ENCODE peak calls at places on chromosomes 4 and X, in seven cellular contexts. O is mucosa of descending colon; Y is psoas muscle; L is uterus; M is CD8-positive, alpha-beta T cell; A is breast epithelium; N is Panc1. R is an unnamed sample. For H3K36me3 and H3K4me1, the result is how much of the 10 kb centered on the place peaks cover.

GRCh38 chr4:92483341-92483740 is 179.6 kb downstream of the GRID2 start:
- DNase-seq in O (no peak), Y (no peak), L (no peak), M (no peak), A (no peak), N (no peak), R (no peak)

GRCh38 chr4:142544014-142544413 is 302.1 kb downstream of the INPP4B start:
- DNase-seq in O (no peak), Y (no peak), L (no peak), M (no peak), A (no peak), N (no peak), R (no peak)

GRCh38 chrX:18290200-18290599 is 64.3 kb downstream of the SCML2 start:
- DNase-seq in O (no peak), Y (no peak), L (no peak), M (no peak), A (no peak), N (no peak), R (no peak)

GRCh38 chr4:181350578-181351420 is 892.4 kb upstream of the TENM3 start:
- DNase-seq in O (no peak), Y (no peak), L (no peak), M (no peak), A (no peak), N (no peak), R (no peak)

GRCh38 chr4:53505947-53506346 is 85.3 kb downstream of the LNX1 start:
- DNase-seq in O (no peak), Y (no peak), L (no peak), M (no peak), A (no peak), N (no peak), R (no peak)

GRCh38 chr4:176036585-176037205 is 28.9 kb upstream of the WDR17 start:
- DNase-seq in O (no peak), Y (no peak), L (no peak), M (no peak), A (no peak), N (no peak), R (no peak)

GRCh38 chr4:32025840-32026459 is 1305.8 kb downstream of the PCDH7 start:
- DNase-seq in O (peak), Y (no peak), L (no peak), M (no peak), A (no peak), N (no peak), R (no peak)

GRCh38 chr4:97073194-97073593 is 1070.1 kb downstream of the STPG2 start:
- DNase-seq in O (no peak), Y (no peak), L (no peak), M (no peak), A (no peak), N (no peak), R (no peak)

GRCh38 chr4:8085491-8086479 is 72.8 kb downstream of the ABLIM2 start:
- DNase-seq in O (peak), Y (peak), L (no peak), M (no peak), A (no peak), N (no peak), R (no peak)

GRCh38 chr4:3517731-3518510 is 14.3 kb downstream of the LRPAP1 start:
- DNase-seq in O (peak), Y (peak), L (no peak), M (no peak), A (no peak), N (no peak), R (no peak)

GRCh38 chrX:50779694-50780093 is 34.3 kb downstream of the SHROOM4 start:
- DNase-seq in O (no peak), Y (no peak), L (no peak), M (no peak), A (no peak), N (no peak), R (no peak)

GRCh38 chr4:13285336-13285735 is 198.8 kb downstream of the RAB28 start:
- DNase-seq in O (no peak), Y (no peak), L (no peak), M (no peak), A (no peak), N (no peak), R (no peak)

GRCh38 chrX:154019633-154020499 is at the start of gene IRAK1:
- DNase-seq in O (peak), Y (peak), L (no peak), M (no peak), A (no peak), N (no peak), R (peak)

GRCh38 chr4:67080158-67080557 is 465.1 kb downstream of the CENPC start:
- DNase-seq in O (no peak), Y (no peak), L (no peak), M (no peak), A (no peak), N (no peak), R (no peak)

GRCh38 chrX:44314259-44314734 is 29.2 kb downstream of the EFHC2 start:
- DNase-seq in O (no peak), Y (no peak), L (no peak), M (no peak), A (no peak), N (no peak), R (no peak)

DNA sequence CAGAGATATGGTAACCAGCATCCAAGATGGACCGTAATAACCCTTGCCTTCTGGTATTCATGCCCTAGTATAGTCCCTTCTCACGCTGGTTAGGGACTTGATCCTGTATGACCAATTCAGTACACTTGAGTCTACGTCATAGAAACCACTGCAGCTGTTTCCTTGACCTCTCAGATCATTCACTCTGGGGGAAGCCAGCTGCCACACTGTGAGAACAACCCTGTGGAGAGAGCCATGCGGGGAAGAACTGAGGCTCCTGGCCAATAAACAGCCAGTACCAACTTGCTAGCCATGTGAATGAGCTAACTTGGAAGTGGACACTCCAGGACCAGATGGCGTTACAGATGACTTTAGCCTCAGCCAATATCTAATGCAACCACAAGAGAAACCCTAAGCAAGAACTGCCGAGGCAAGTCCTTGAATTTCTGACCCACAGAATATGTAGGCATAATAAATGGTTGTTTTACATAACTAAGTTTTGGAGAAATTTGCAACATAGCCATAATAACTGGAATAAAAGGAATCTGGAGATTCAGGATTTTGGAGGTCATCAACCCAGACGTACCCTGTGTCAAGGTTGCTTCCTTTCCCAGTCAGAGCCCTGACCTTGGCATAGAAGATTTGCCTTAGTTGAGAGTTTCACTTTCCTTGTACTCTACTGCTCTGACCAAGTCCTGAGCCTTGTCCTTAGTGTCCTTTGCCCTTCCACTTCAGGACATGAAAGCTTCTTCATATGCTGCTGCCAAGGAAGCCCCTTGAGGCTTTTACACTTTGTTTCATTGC is 87.3 kb upstream of the ZNF81 start:
- DNase-seq in O (no peak), Y (no peak), L (no peak), M (no peak), A (no peak), N (no peak), R (no peak)
- H3K4me3 ChIP-seq in O (no peak), Y (no peak), L (no peak), M (no peak), A (no peak), N (no peak), R (no peak)

DNA sequence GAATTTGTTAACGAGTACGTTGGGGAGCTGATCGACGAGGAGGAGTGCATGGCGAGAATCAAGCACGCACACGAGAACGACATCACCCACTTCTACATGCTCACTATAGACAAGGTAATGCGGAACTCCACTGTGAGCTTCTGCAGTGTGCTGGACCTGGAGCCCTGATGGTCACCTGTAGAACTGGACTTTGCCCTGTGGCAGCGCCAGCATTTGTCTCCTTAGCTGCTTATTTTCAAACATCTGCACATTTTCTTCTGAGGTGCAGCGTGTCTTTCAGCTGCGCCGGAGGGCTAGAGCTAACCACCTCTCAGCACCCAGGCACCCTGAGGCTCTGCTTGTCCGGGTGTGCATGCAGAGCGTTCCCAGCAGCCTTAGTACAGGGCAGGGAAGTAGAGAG is 47.7 kb downstream of the NELFA start:
- DNase-seq in O (no peak), Y (no peak), L (no peak), M (no peak), A (no peak), N (no peak), R (no peak)
- H3K36me3 ChIP-seq in O (under half), Y (half or more), L (under half), M (under half), A (under half), N (under half), R (under half)

DNA sequence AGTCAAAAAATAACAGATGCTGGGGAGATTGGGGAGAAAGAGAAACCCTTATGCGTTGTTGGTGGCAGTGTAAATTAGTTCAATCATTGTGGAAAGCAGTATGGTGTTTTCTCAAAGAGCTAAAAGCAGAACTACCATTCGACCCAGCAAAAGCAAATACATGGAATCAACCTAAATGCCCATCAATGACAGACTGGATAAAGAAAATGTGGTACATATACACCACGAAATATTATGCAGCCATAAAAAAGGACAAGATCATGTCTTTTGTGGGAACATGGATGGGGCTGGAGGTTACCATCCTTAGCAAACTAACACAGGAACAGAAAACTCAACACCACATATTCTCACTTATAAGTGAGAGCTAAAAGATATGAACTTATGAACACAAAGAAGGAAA is 188.9 kb downstream of the CAMK2D start:
- DNase-seq in O (no peak), Y (no peak), L (no peak), M (no peak), A (no peak), N (no peak), R (no peak)
- H3K4me1 ChIP-seq in O (under half), Y (under half), L (under half), M (under half), A (under half), N (under half), R (under half)

GRCh38 chr4:86587016-86587713 is 7.0 kb upstream of the PTPN13 start:
- DNase-seq in O (no peak), Y (no peak), L (no peak), M (no peak), A (no peak), N (no peak), R (no peak)

GRCh38 chr4:86579941-86580340 is 14.2 kb upstream of the PTPN13 start:
- DNase-seq in O (no peak), Y (no peak), L (no peak), M (no peak), A (no peak), N (no peak), R (no peak)

GRCh38 chr4:86586160-86586572 is 7.9 kb upstream of the PTPN13 start:
- DNase-seq in O (no peak), Y (no peak), L (no peak), M (no peak), A (no peak), N (no peak), R (no peak)

DNA sequence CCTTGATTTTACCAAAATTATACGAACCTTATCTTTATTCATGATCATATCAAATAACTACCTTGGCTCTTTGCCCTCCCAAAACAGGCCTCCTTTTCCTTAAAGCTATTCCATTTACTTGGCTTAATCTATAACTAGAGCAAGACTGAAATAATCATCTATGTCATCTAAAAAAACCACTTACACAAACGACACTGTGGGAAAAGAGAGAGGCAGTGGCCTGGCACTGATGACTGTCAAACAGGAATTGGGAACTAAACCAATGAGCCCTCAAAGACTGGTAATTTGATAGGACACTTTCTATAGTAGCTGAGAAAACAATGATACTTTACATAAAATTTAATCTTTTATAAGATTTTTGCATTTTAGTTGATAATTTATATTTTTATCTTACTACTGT is 11.7 kb upstream of the PTPN13 start:
- DNase-seq in O (no peak), Y (no peak), L (no peak), M (no peak), A (no peak), N (no peak), R (no peak)
- H3K4me3 ChIP-seq in O (no peak), Y (no peak), L (no peak), M (no peak), A (no peak), N (no peak), R (no peak)

GRCh38 chrX:16834811-16835210 is 35.4 kb downstream of the RBBP7 start:
- DNase-seq in O (no peak), Y (no peak), L (no peak), M (no peak), A (no peak), N (no peak), R (no peak)
- H3K36me3 ChIP-seq in O (under half), Y (half or more), L (under half), M (under half), A (under half), N (under half), R (under half)

DNA sequence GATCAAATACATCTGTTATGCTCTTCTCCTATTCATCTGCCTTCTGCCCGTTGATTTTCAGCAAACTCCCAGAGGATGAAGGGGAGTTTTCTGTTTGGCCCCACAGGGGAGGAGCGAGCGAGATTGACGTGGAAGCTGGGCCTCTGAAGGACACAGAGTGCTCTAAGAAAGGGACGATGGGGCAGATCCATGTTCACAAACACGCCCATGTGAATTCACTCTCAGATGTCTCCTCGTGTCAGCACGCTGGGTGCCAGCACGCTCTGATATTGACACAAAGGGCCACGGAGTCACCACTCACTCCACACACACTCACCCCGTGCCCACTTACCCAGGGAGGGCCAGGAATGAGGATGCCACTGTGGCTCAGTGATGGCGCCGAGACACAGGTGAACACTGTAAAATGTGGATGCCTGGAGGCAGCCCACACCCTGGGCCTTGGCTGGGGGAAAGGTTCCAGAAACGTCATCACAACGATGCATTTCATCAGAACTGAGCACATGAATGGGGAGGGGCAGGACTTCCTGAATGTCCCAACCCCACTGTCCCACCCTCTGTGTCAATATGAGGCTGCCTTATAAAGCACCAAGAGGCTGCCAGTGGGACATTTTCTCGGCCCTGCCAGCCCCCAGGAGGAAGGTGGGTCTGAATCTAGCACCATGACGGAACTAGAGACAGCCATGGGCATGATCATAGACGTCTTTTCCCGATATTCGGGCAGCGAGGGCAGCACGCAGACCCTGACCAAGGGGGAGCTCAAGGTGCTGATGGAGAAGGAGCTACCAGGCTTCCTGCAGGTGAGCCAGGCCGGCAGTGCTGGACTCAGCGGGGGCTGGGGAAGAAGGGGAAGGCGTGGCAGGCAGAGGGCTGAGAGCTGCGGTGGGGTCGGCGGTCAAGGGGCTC is at the start of gene S100P:
- DNase-seq in O (peak), Y (no peak), L (no peak), M (no peak), A (no peak), N (no peak), R (no peak)
- H3K4me1 ChIP-seq in O (under half), Y (under half), L (under half), M (half or more), A (under half), N (half or more), R (half or more)

GRCh38 chr4:38664704-38665401 is 854 bp downstream of the KLF3 start:
- DNase-seq in O (peak), Y (peak), L (peak), M (no peak), A (peak), N (no peak), R (no peak)

GRCh38 chr4:38663801-38664703 is at the start of gene KLF3:
- DNase-seq in O (peak), Y (peak), L (peak), M (peak), A (peak), N (no peak), R (peak)

GRCh38 chr4:38667005-38667771 is 3.2 kb downstream of the KLF3 start:
- DNase-seq in O (peak), Y (peak), L (peak), M (peak), A (peak), N (peak), R (peak)

GRCh38 chr4:38668203-38668602 is 4.2 kb downstream of the KLF3 start:
- DNase-seq in O (no peak), Y (no peak), L (no peak), M (no peak), A (no peak), N (no peak), R (no peak)

DNA sequence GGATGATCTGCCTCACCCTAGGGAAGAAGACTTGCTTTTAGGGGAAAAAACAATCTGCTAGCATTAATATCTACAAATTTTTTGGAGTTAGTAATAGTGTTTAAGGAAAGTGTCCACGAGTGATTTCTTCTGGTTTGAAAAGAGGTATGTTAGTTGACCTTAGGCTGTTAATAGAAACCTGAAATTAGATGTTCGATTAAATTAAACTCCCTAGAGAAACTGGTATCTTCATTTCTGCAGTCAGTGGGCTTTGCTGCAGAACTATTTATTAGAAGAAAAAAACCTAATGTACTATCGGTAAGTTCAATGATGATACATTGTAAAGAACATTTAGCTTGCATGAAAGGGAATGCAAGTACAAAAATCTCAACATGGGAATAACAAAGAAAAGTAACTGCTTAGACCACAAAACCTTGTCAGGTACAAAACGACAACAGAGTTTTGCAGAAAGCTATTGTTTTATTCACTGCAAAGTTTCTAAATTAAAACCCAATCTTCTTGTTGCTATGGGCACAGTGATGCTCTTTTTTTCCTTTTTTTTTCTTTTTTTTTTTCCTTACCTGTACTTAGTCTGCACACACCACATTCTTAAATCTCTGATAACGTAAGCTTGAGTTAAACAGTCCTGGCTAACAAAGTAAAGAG is 2.0 kb downstream of the KLF3 start:
- DNase-seq in O (no peak), Y (no peak), L (no peak), M (no peak), A (no peak), N (no peak), R (no peak)
- H3K4me3 ChIP-seq in O (peak), Y (peak), L (peak), M (peak), A (peak), N (peak), R (peak)

DNA sequence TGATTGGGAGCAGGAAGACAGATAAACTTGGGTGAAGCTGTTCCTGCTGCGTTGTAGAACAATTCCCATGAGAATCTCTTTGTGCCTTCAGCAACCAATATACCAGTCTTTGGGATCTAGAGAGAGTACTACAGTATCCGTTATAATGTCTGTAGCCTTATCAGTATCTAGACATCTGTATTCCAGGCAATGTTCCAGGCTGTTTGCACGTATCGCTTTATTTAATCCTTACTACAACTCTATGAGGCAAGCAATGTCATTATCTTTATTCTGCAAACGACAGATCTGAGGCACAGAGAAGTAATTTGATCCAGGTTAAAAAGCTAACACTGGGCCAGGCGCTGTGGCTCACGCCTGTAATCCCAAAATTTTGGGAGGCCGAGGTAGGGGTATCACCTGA is 251.6 kb downstream of the ARHGAP24 start:
- DNase-seq in O (no peak), Y (no peak), L (no peak), M (no peak), A (no peak), N (no peak), R (no peak)
- H3K36me3 ChIP-seq in O (under half), Y (under half), L (under half), M (under half), A (under half), N (under half), R (under half)

DNA sequence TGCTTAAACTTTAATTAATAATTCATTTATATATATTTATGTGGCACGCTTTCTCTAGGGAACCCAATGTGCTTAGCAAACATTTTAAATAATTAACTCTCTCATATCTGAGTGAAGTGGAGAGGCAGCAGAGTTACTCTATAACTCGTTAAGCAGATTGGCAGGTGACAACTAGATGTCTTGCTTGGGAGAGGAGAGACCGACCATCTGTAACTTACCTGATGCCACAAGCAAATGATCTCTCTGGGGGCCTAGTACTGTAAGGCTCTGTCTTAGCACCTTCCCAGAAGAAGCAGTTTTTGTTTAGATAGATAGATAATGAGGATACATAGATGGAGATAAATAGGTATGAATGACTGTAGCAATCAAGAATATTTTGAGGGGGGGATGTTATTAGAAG is 11.9 kb upstream of the SEL1L3 start:
- DNase-seq in O (no peak), Y (no peak), L (no peak), M (no peak), A (no peak), N (no peak), R (no peak)
- H3K4me1 ChIP-seq in O (under half), Y (under half), L (under half), M (under half), A (under half), N (under half), R (under half)

GRCh38 chr4:83504544-83504943 is 19.6 kb upstream of the ABRAXAS1 start:
- DNase-seq in O (no peak), Y (no peak), L (no peak), M (no peak), A (no peak), N (no peak), R (no peak)
- H3K4me3 ChIP-seq in O (no peak), Y (no peak), L (no peak), M (no peak), A (no peak), N (no peak), R (peak)

R was measured in effector memory CD4-positive, alpha-beta T cell.